ENCODE peak calls at places on chromosome 13, in seven cellular contexts. L is neuronal stem cell, P is IMR-90, K is H1, B is mesendoderm, A is mesenchymal stem cell, O is trophoblast cell. N is an unnamed sample.

GRCh38 chr13:44120814-44121505 is 241.3 kb downstream of the LACC1 start:
- DNase-seq in B (no peak), A (no peak), L (no peak), P (no peak), K (no peak), O (no peak), N (no peak)

GRCh38 chr13:99269627-99270252 is 11.6 kb upstream of the GPR18 start:
- DNase-seq in P (peak), L (no peak), K (no peak), O (no peak), B (peak), A (peak), N (no peak)

GRCh38 chr13:66950666-66951065 is 279.5 kb downstream of the PCDH9 start:
- DNase-seq in A (no peak), L (no peak), P (no peak), K (no peak), O (no peak), B (no peak), N (no peak)

GRCh38 chr13:79423801-79424642 is 18.0 kb upstream of the RBM26 start:
- DNase-seq in L (no peak), K (no peak), A (peak), B (peak), O (peak), P (peak), N (no peak)

GRCh38 chr13:70310720-70311119 is 202.5 kb upstream of the KLHL1 start:
- DNase-seq in P (no peak), A (peak), O (peak), B (peak), K (no peak), L (peak), N (no peak)

GRCh38 chr13:113929628-113930615 is 44.0 kb downstream of the C13orf46 start:
- DNase-seq in A (no peak), O (no peak), B (no peak), K (no peak), P (no peak), L (no peak), N (peak)

GRCh38 chr13:85148009-85148408 is 651.2 kb downstream of the SLITRK6 start:
- DNase-seq in A (no peak), P (no peak), O (no peak), K (no peak), L (peak), B (peak), N (no peak)

GRCh38 chr13:62320129-62320724 is 904.6 kb upstream of the PCDH20 start:
- DNase-seq in L (peak), P (peak), B (peak), O (no peak), K (no peak), A (peak), N (no peak)

GRCh38 chr13:46077260-46077659 is 24.7 kb upstream of the ZC3H13 start:
- DNase-seq in P (no peak), K (no peak), B (no peak), A (no peak), O (no peak), L (no peak), N (no peak)

GRCh38 chr13:25118371-25118770 is 22.4 kb downstream of the PABPC3 start:
- DNase-seq in L (no peak), P (no peak), O (no peak), A (no peak), K (peak), B (no peak), N (no peak)

GRCh38 chr13:47426126-47426849 is 529.4 kb upstream of the HTR2A start:
- DNase-seq in P (peak), K (no peak), B (no peak), A (peak), L (no peak), O (no peak), N (no peak)

GRCh38 chr13:105804561-105805190 is 730.8 kb downstream of the EFNB2 start:
- DNase-seq in L (no peak), A (peak), K (no peak), B (no peak), O (no peak), P (peak), N (no peak)

GRCh38 chr13:51291341-51291740 is 48.1 kb upstream of the SERPINE3 start:
- DNase-seq in O (no peak), B (no peak), L (no peak), A (no peak), P (peak), K (peak), N (no peak)

GRCh38 chr13:45328661-45329105 is 12.3 kb downstream of the TPT1 start:
- DNase-seq in A (peak), B (no peak), L (no peak), P (peak), K (no peak), O (peak), N (no peak)

GRCh38 chr13:26952551-26953138 is 192.1 kb upstream of the GPR12 start:
- DNase-seq in B (no peak), K (no peak), L (no peak), P (no peak), O (no peak), A (no peak), N (no peak)

GRCh38 chr13:60019119-60019993 is 144.4 kb downstream of the DIAPH3 start:
- DNase-seq in B (no peak), K (no peak), P (peak), O (no peak), L (no peak), A (peak), N (no peak)
- H2BK5ac ChIP-seq in B (no peak), K (no peak), P (no peak), O (no peak), L (no peak), A (no peak), N (no peak)

GRCh38 chr13:112833551-112834257 is 135.3 kb upstream of the MCF2L start:
- DNase-seq in O (no peak), B (no peak), L (no peak), A (no peak), P (no peak), K (no peak), N (no peak)
- H2BK5ac ChIP-seq in O (no peak), B (no peak), L (no peak), A (no peak), P (no peak), K (no peak), N (no peak)

DNA sequence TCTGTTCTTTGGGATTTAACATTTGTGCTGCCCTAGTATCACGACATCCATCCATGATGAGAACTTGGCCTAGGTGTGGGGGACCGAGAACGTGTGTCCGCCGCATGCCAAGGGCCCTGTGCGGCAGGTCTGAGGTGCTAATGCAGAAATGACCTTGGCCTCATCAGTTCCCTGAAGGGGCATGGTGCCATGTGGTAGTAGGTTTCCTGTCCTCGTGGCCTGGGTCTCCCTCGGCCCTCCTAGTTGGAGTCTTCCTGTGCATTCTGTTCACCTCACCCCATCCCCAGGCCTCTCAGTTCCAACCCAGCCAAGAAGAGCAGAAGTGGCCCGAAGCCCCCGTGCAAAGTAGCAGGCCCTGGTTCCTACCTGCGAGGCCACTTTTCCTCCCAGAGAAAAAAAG is 59.8 kb downstream of the GGACT start:
- DNase-seq in K (no peak), O (no peak), A (no peak), L (no peak), P (no peak), B (no peak), N (no peak)
- H2BK5ac ChIP-seq in K (no peak), O (no peak), A (no peak), L (no peak), P (no peak), B (no peak), N (no peak)

GRCh38 chr13:74835579-74835978 is 646.4 kb downstream of the TBC1D4 start:
- DNase-seq in B (no peak), P (no peak), K (no peak), O (no peak), L (no peak), A (no peak), N (no peak)

GRCh38 chr13:74836628-74837027 is 645.3 kb downstream of the TBC1D4 start:
- DNase-seq in K (no peak), L (no peak), B (no peak), P (no peak), O (no peak), A (no peak), N (no peak)

GRCh38 chr13:74839656-74840055 is 642.3 kb downstream of the TBC1D4 start:
- DNase-seq in K (no peak), A (no peak), B (no peak), L (no peak), O (no peak), P (peak), N (no peak)

GRCh38 chr13:74838096-74838495 is 643.9 kb downstream of the TBC1D4 start:
- DNase-seq in K (no peak), O (no peak), L (no peak), A (no peak), B (no peak), P (no peak), N (no peak)

DNA sequence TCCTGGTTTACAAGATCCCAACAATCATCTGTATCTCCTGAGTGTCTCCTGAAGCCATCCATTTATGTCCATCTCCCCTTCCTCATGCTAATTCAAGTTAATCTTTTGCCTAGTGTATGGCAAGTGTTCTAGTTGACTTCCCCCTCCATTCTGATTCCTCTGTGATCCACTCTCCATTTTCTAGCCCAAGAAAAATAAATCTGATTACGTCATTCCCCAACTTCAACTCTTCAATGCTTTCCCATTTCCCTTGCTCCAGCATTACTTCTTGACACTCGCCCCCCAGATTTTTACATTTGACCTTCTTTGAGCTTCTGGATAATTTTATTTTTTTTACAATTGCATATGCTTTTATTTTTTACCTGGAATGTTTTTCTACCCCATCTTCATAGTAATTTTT is 640.8 kb downstream of the TBC1D4 start:
- DNase-seq in L (no peak), P (no peak), K (no peak), O (no peak), A (no peak), B (no peak), N (no peak)
- H2BK5ac ChIP-seq in L (no peak), P (no peak), K (no peak), O (no peak), A (no peak), B (no peak), N (no peak)

GRCh38 chr13:42490676-42491075 is 83.3 kb upstream of the TNFSF11 start:
- DNase-seq in B (no peak), P (no peak), K (no peak), A (no peak), L (no peak), O (no peak), N (no peak)
- H2BK5ac ChIP-seq in B (no peak), P (no peak), K (no peak), A (no peak), L (no peak), O (no peak), N (no peak)

DNA sequence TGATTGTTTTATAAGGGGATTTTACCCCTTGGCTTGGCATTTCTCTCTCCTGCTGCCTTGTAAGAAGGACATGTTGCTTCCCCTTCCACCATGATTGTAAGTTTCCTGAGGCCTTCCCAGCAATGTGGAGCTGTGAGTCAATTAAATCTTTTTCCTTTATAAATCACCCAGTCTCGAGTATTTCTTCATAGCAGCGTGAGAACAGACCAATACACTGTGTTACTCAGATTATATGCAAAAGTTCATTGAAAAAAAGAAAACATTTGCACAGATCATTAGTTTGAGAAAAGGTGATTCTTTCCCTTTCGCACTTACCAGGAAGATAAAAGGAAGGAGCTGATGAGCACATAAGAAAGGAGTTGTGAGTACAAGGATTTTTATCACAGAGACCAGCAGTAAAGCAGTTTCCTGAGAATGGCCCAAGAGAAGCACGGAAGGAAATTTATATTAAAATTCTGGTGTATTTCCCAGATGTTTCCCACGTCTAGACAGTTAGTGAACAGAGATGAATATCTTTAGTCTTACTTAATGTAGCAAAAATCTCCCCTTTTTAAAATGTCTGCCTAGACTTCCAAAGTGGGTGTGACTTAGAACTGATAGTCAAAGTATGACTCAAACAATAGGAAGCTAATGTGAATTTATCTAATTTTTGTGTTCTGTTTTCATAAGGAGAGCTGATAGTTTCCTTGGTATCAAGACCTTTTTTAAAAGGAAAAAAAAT is 431.8 kb upstream of the SGCG start:
- DNase-seq in A (no peak), P (no peak), B (no peak), K (no peak), L (no peak), O (no peak), N (no peak)
- H2BK5ac ChIP-seq in A (no peak), P (no peak), B (no peak), K (no peak), L (no peak), O (no peak), N (no peak)

GRCh38 chr13:38325426-38325825 is 24.2 kb upstream of the UFM1 start:
- DNase-seq in O (no peak), P (no peak), A (no peak), K (no peak), B (no peak), L (no peak), N (no peak)

GRCh38 chr13:38321654-38322053 is 28.0 kb upstream of the UFM1 start:
- DNase-seq in B (no peak), P (no peak), L (no peak), A (no peak), K (no peak), O (no peak), N (no peak)
- H2BK5ac ChIP-seq in B (no peak), P (no peak), L (no peak), A (no peak), K (no peak), O (no peak), N (no peak)

N was measured in H9.